ENCODE peak calls at places on chromosomes 7 and 10, in six cellular contexts. One of them, this sample, is unnamed.
A peak's percentile ranks its signal among the peaks of the same experiment; 100 is the strongest.

GRCh38 chr10:28130267-28130666 is 131.4 kb upstream of the ODAD2 start:
- DNase-seq in HepG2: no peak
- DNase-seq in SK-N-SH: no peak
- DNase-seq in breast epithelium: no peak
- DNase-seq in suprapubic skin: no peak
- DNase-seq in HCT116: no peak
- DNase-seq in this sample: no peak

GRCh38 chr7:39529582-39529981 is 36.6 kb upstream of the YAE1 start:
- DNase-seq in HCT116: no peak
- DNase-seq in SK-N-SH: no peak
- DNase-seq in HepG2: no peak
- DNase-seq in suprapubic skin: no peak
- DNase-seq in breast epithelium: no peak
- DNase-seq in this sample: no peak

GRCh38 chr10:75654171-75654772 is 222.8 kb downstream of the LRMDA start:
- DNase-seq in HepG2: no peak
- DNase-seq in suprapubic skin: no peak
- DNase-seq in SK-N-SH: no peak
- DNase-seq in HCT116: no peak
- DNase-seq in breast epithelium: no peak
- DNase-seq in this sample: no peak

GRCh38 chr7:105675873-105676484 is 94.7 kb upstream of the EFCAB10 start:
- DNase-seq in HCT116: no peak
- DNase-seq in HepG2: no peak
- DNase-seq in suprapubic skin: no peak
- DNase-seq in SK-N-SH: no peak
- DNase-seq in breast epithelium: no peak
- DNase-seq in this sample: no peak

GRCh38 chr10:111739160-111739712 is 444.3 kb downstream of the GPAM start:
- DNase-seq in HepG2: no peak
- DNase-seq in suprapubic skin: no peak
- DNase-seq in breast epithelium: no peak
- DNase-seq in HCT116: no peak
- DNase-seq in SK-N-SH: no peak
- DNase-seq in this sample: no peak

GRCh38 chr10:71406878-71407277 is 10.2 kb downstream of the CDH23 start:
- DNase-seq in HepG2: no peak
- DNase-seq in breast epithelium: no peak
- DNase-seq in suprapubic skin: peak; percentile 31
- DNase-seq in HCT116: no peak
- DNase-seq in SK-N-SH: no peak
- DNase-seq in this sample: no peak

GRCh38 chr7:84624527-84624926 is 429.9 kb upstream of the SEMA3A start:
- DNase-seq in HCT116: no peak
- DNase-seq in breast epithelium: no peak
- DNase-seq in SK-N-SH: no peak
- DNase-seq in suprapubic skin: no peak
- DNase-seq in HepG2: no peak
- DNase-seq in this sample: no peak

GRCh38 chr7:96887426-96887825 is 117.9 kb upstream of the DLX6 start:
- DNase-seq in HCT116: no peak
- DNase-seq in SK-N-SH: no peak
- DNase-seq in suprapubic skin: no peak
- DNase-seq in HepG2: no peak
- DNase-seq in breast epithelium: no peak
- DNase-seq in this sample: no peak

GRCh38 chr7:44748948-44749731 is 493 bp downstream of the ZMIZ2 start:
- DNase-seq in breast epithelium: no peak
- DNase-seq in HCT116: no peak
- DNase-seq in SK-N-SH: peak; percentile 67
- DNase-seq in suprapubic skin: no peak
- DNase-seq in HepG2: no peak
- DNase-seq in this sample: no peak

GRCh38 chr7:36306722-36307121 is 82.9 kb upstream of the ANLN start:
- DNase-seq in suprapubic skin: peak; percentile 50
- DNase-seq in breast epithelium: no peak
- DNase-seq in HCT116: no peak
- DNase-seq in SK-N-SH: no peak
- DNase-seq in HepG2: no peak
- DNase-seq in this sample: no peak

GRCh38 chr10:124385627-124386185 is 33.0 kb downstream of the OAT start:
- DNase-seq in SK-N-SH: peak; percentile 11
- DNase-seq in suprapubic skin: no peak
- DNase-seq in HCT116: no peak
- DNase-seq in breast epithelium: no peak
- DNase-seq in HepG2: no peak
- DNase-seq in this sample: no peak

GRCh38 chr10:117938104-117938503 is 108.6 kb downstream of the RAB11FIP2 start:
- DNase-seq in HCT116: no peak
- DNase-seq in HepG2: no peak
- DNase-seq in suprapubic skin: no peak
- DNase-seq in SK-N-SH: no peak
- DNase-seq in breast epithelium: no peak
- DNase-seq in this sample: no peak

GRCh38 chr7:108603922-108604684 is 34.4 kb downstream of the DNAJB9 start:
- DNase-seq in suprapubic skin: no peak
- DNase-seq in SK-N-SH: no peak
- DNase-seq in breast epithelium: no peak
- DNase-seq in HepG2: no peak
- DNase-seq in HCT116: no peak
- DNase-seq in this sample: no peak

GRCh38 chr10:82969405-82969804 is 1094.4 kb downstream of the NRG3 start:
- DNase-seq in SK-N-SH: peak; percentile 14
- DNase-seq in HCT116: no peak
- DNase-seq in breast epithelium: no peak
- DNase-seq in HepG2: no peak
- DNase-seq in suprapubic skin: no peak
- DNase-seq in this sample: no peak

GRCh38 chr10:35517431-35518181 is 87.5 kb upstream of the GJD4 start:
- DNase-seq in HepG2: no peak
- DNase-seq in HCT116: no peak
- DNase-seq in breast epithelium: no peak
- DNase-seq in SK-N-SH: no peak
- DNase-seq in suprapubic skin: no peak
- DNase-seq in this sample: no peak

GRCh38 chr10:119207713-119208552 is 562 bp downstream of the GRK5 start:
- DNase-seq in HCT116: no peak
- DNase-seq in suprapubic skin: peak; percentile 84
- DNase-seq in HepG2: peak; percentile 65
- DNase-seq in breast epithelium: peak; percentile 23
- DNase-seq in SK-N-SH: peak; percentile 36
- DNase-seq in this sample: no peak

GRCh38 chr10:132687181-132687892 is 98.6 kb downstream of the NKX6-2 start:
- DNase-seq in suprapubic skin: peak; percentile 64
- DNase-seq in breast epithelium: no peak
- DNase-seq in HepG2: no peak
- DNase-seq in SK-N-SH: no peak
- DNase-seq in HCT116: no peak
- DNase-seq in this sample: no peak

GRCh38 chr10:95906675-95907453 is 911 bp upstream of the CC2D2B start:
- DNase-seq in SK-N-SH: peak; percentile 51
- DNase-seq in suprapubic skin: peak; percentile 82
- DNase-seq in HepG2: peak; percentile 58
- DNase-seq in breast epithelium: no peak
- DNase-seq in HCT116: peak; percentile 18
- DNase-seq in this sample: no peak

GRCh38 chr7:30080818-30081217 is 52.6 kb downstream of the PLEKHA8 start:
- DNase-seq in suprapubic skin: no peak
- DNase-seq in HCT116: no peak
- DNase-seq in SK-N-SH: no peak
- DNase-seq in HepG2: no peak
- DNase-seq in breast epithelium: no peak
- DNase-seq in this sample: no peak

GRCh38 chr7:120799147-120799546 is 58.8 kb downstream of the TSPAN12 start:
- DNase-seq in suprapubic skin: no peak
- DNase-seq in breast epithelium: no peak
- DNase-seq in HCT116: no peak
- DNase-seq in HepG2: no peak
- DNase-seq in SK-N-SH: no peak
- DNase-seq in this sample: no peak

GRCh38 chr7:2641406-2642393 is 9.9 kb downstream of the TTYH3 start:
- DNase-seq in suprapubic skin: peak; percentile 93
- DNase-seq in HCT116: no peak
- DNase-seq in SK-N-SH: peak; percentile 75
- DNase-seq in breast epithelium: peak; percentile 92
- DNase-seq in HepG2: peak; percentile 71
- DNase-seq in this sample: peak; percentile 94

GRCh38 chr7:70812511-70812910 is 319.4 kb upstream of the GALNT17 start:
- DNase-seq in SK-N-SH: no peak
- DNase-seq in HCT116: no peak
- DNase-seq in HepG2: peak; percentile 17
- DNase-seq in suprapubic skin: no peak
- DNase-seq in breast epithelium: no peak
- DNase-seq in this sample: no peak

GRCh38 chr7:47298636-47299035 is 283.3 kb downstream of the TNS3 start:
- DNase-seq in HCT116: no peak
- DNase-seq in HepG2: no peak
- DNase-seq in suprapubic skin: peak; percentile 74
- DNase-seq in breast epithelium: no peak
- DNase-seq in SK-N-SH: no peak
- DNase-seq in this sample: no peak

GRCh38 chr10:132391372-132392020 is 5.5 kb upstream of the PWWP2B start:
- DNase-seq in breast epithelium: no peak
- DNase-seq in SK-N-SH: no peak
- DNase-seq in HCT116: no peak
- DNase-seq in HepG2: no peak
- DNase-seq in suprapubic skin: peak; percentile 59
- DNase-seq in this sample: no peak

GRCh38 chr7:156766666-156767065 is 126.1 kb downstream of the RNF32 start:
- DNase-seq in breast epithelium: no peak
- DNase-seq in HCT116: no peak
- DNase-seq in SK-N-SH: no peak
- DNase-seq in HepG2: no peak
- DNase-seq in suprapubic skin: no peak
- DNase-seq in this sample: no peak

GRCh38 chr10:127576011-127576410 is 26.9 kb downstream of the NPS start:
- DNase-seq in breast epithelium: no peak
- DNase-seq in HepG2: no peak
- DNase-seq in suprapubic skin: no peak
- DNase-seq in SK-N-SH: no peak
- DNase-seq in HCT116: no peak
- DNase-seq in this sample: no peak

GRCh38 chr10:26621889-26622681 is 75.4 kb upstream of the PDSS1 start:
- DNase-seq in breast epithelium: peak; percentile 43
- DNase-seq in suprapubic skin: no peak
- DNase-seq in HepG2: no peak
- DNase-seq in HCT116: no peak
- DNase-seq in SK-N-SH: peak; percentile 56
- DNase-seq in this sample: no peak
- H3K4me3 ChIP-seq in breast epithelium: peak overlapping the region; percentile 59
- H3K4me3 ChIP-seq in suprapubic skin: peak overlapping the region; percentile 52
- H3K4me3 ChIP-seq in HepG2: no peak overlapping the region
- H3K4me3 ChIP-seq in HCT116: peak overlapping the region; percentile 15
- H3K4me3 ChIP-seq in SK-N-SH: no peak overlapping the region
- H3K4me3 ChIP-seq in this sample: peak overlapping the region; percentile 41

DNA sequence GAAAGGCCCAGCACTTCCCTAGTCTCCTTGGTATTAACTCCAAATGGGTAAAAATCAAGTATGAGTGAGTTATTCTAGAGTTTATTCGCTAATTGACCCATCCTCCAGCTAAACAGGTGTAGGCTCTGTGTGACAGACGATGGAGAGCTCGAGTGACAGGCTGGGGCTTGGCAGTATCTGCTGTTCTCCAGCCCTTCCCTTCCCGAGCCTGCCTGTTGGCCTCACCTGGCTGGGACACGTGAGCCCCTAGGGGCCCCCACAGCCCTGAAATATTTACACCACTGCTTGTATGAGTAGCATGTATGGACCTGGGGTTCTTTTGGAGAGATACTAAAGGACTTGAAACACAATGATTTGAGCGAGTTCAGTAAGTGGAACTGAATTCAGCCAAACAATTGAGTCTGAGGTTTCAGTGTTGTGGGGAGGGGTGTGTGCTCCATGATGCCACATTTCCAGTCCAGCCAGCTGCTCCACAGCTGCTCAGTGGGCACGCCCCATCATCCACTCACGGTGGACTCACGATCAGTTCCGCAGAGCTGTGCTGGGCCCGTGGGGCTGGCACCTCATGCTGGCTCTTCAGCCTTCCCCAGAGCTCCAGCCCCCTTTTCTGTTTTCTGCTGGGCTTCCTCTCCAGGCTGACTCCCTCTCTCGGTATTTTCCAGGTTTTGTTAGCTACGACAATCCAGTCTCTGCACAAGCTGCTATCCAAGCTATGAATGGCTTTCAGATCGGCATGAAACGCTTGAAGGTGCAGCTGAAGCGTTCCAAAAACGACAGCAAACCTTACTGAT is 283.0 kb downstream of the USP6NL start:
- DNase-seq in breast epithelium: no peak
- DNase-seq in SK-N-SH: no peak
- DNase-seq in HepG2: no peak
- DNase-seq in suprapubic skin: no peak
- DNase-seq in HCT116: no peak
- DNase-seq in this sample: no peak
- TF ChIP-seq POLR2AphosphoS5 in breast epithelium: no peak
- TF ChIP-seq POLR2AphosphoS5 in SK-N-SH: no peak
- TF ChIP-seq POLR2AphosphoS5 in HepG2: no peak
- TF ChIP-seq POLR2AphosphoS5 in suprapubic skin: no peak
- TF ChIP-seq POLR2AphosphoS5 in HCT116: no peak
- TF ChIP-seq POLR2AphosphoS5 in this sample: no peak

GRCh38 chr7:50467817-50468610 is 17.9 kb upstream of the FIGNL1 start:
- DNase-seq in HCT116: peak; percentile 52
- DNase-seq in suprapubic skin: peak; percentile 91
- DNase-seq in breast epithelium: peak; percentile 64
- DNase-seq in HepG2: peak; percentile 50
- DNase-seq in SK-N-SH: peak; percentile 93
- DNase-seq in this sample: peak; percentile 96
- H3K4me3 ChIP-seq in HCT116: no peak overlapping the region
- H3K4me3 ChIP-seq in suprapubic skin: no peak overlapping the region
- H3K4me3 ChIP-seq in breast epithelium: peak overlapping the region; percentile 42
- H3K4me3 ChIP-seq in HepG2: no peak overlapping the region
- H3K4me3 ChIP-seq in SK-N-SH: no peak overlapping the region
- H3K4me3 ChIP-seq in this sample: no peak overlapping the region

GRCh38 chr10:3272300-3272699 is 99.7 kb upstream of the PITRM1 start:
- DNase-seq in suprapubic skin: no peak
- DNase-seq in HCT116: no peak
- DNase-seq in breast epithelium: no peak
- DNase-seq in SK-N-SH: no peak
- DNase-seq in HepG2: no peak
- DNase-seq in this sample: no peak
- TF ChIP-seq POLR2AphosphoS5 in suprapubic skin: no peak
- TF ChIP-seq POLR2AphosphoS5 in HCT116: no peak
- TF ChIP-seq POLR2AphosphoS5 in breast epithelium: no peak
- TF ChIP-seq POLR2AphosphoS5 in SK-N-SH: no peak
- TF ChIP-seq POLR2AphosphoS5 in HepG2: no peak
- TF ChIP-seq POLR2AphosphoS5 in this sample: no peak

DNA sequence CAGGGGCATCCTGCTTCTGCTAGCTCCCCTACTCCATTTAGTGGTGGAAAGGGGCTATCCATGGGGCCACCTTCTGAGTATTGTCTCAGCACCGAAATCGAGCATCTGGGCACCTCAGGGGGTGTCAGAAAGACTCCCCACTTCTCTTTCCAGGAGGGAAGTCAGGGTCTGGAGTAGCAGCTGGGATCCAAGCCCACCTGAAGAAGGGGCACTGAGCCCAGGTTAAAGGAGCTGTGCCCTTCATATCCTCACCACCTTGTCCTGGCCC is 2.6 kb downstream of the FLNC start:
- DNase-seq in HCT116: no peak
- DNase-seq in HepG2: no peak
- DNase-seq in breast epithelium: no peak
- DNase-seq in suprapubic skin: no peak
- DNase-seq in SK-N-SH: no peak
- DNase-seq in this sample: no peak
- H3K4me3 ChIP-seq in HCT116: no peak overlapping the region
- H3K4me3 ChIP-seq in HepG2: no peak overlapping the region
- H3K4me3 ChIP-seq in breast epithelium: peak overlapping the region; percentile 85
- H3K4me3 ChIP-seq in suprapubic skin: peak overlapping the region; percentile 50
- H3K4me3 ChIP-seq in SK-N-SH: peak overlapping the region; percentile 68
- H3K4me3 ChIP-seq in this sample: peak overlapping the region; percentile 81

This sample was measured in esophagus muscularis mucosa.